ENCODE peak calls at places on chromosomes 4 and X, in five cellular contexts. C, U, G, A and M are unnamed samples.

GRCh38 chr4:107392951-107393350 is 327.1 kb downstream of the PAPSS1 start:
- DNase-seq in U (no peak), G (no peak), A (no peak), C (peak), M (no peak)

GRCh38 chr4:165656829-165657467 is 216.1 kb upstream of the TLL1 start:
- DNase-seq in U (no peak), G (no peak), C (no peak), A (no peak), M (no peak)

GRCh38 chrX:137354851-137355250 is 211.1 kb upstream of the ZIC3 start:
- DNase-seq in A (no peak), U (no peak), C (no peak), G (no peak), M (no peak)

GRCh38 chr4:165971941-165972340 is 98.9 kb downstream of the TLL1 start:
- DNase-seq in A (no peak), C (peak), U (no peak), G (no peak), M (no peak)

GRCh38 chr4:85951-86350 is 32.8 kb downstream of the ZNF595 start:
- DNase-seq in G (no peak), U (no peak), C (peak), A (no peak), M (no peak)

GRCh38 chr4:101279377-101279871 is 67.9 kb downstream of the PPP3CA start:
- DNase-seq in G (peak), U (no peak), C (peak), A (peak), M (no peak)

GRCh38 chrX:115616943-115617563 is 56.1 kb downstream of the PLS3 start:
- DNase-seq in C (peak), G (peak), U (no peak), A (peak), M (no peak)

GRCh38 chr4:146477054-146477453 is 44.7 kb downstream of the SLC10A7 start:
- DNase-seq in A (no peak), G (peak), U (no peak), C (peak), M (no peak)

GRCh38 chrX:112874140-112874539 is 33.5 kb upstream of the AMOT start:
- DNase-seq in U (no peak), A (no peak), C (no peak), G (peak), M (no peak)

GRCh38 chrX:133685806-133686205 is 270.5 kb upstream of the GPC4 start:
- DNase-seq in C (no peak), A (no peak), U (no peak), G (no peak), M (no peak)

GRCh38 chrX:119735467-119735866 is 22.9 kb upstream of the SOWAHD start:
- DNase-seq in U (no peak), C (no peak), A (no peak), G (no peak), M (no peak)

GRCh38 chrX:150446151-150446550 is 83.0 kb downstream of the MAMLD1 start:
- DNase-seq in U (no peak), G (peak), A (no peak), C (no peak), M (no peak)

GRCh38 chr4:115671581-115671980 is 558.2 kb upstream of the NDST4 start:
- DNase-seq in C (peak), G (no peak), U (no peak), A (no peak), M (no peak)

GRCh38 chr4:174485025-174485424 is 37.3 kb downstream of the HPGD start:
- DNase-seq in G (no peak), U (no peak), C (no peak), A (no peak), M (no peak)

GRCh38 chrX:48848847-48849246 is 13.4 kb upstream of the PCSK1N start:
- DNase-seq in C (no peak), A (no peak), G (no peak), U (no peak), M (no peak)

GRCh38 chrX:81316163-81316562 is 114.3 kb downstream of the SH3BGRL start:
- DNase-seq in C (peak), A (no peak), U (no peak), G (peak), M (no peak)

GRCh38 chr4:8585186-8585585 is 5.0 kb downstream of the GPR78 start:
- DNase-seq in C (no peak), U (no peak), A (no peak), G (no peak), M (no peak)

GRCh38 chr4:77819409-77819835 is 254 bp upstream of the CNOT6L start:
- DNase-seq in C (peak), A (no peak), G (peak), U (no peak), M (peak)

GRCh38 chr4:78621395-78621794 is 69.8 kb downstream of the ANXA3 start:
- DNase-seq in U (no peak), G (no peak), C (no peak), A (no peak), M (no peak)

GRCh38 chr4:173521474-173522159 is 8.4 kb downstream of the HAND2 start:
- DNase-seq in C (no peak), A (no peak), U (no peak), G (no peak), M (peak)

GRCh38 chr4:30208731-30209435 is 511.3 kb upstream of the PCDH7 start:
- DNase-seq in U (no peak), G (peak), C (peak), A (no peak), M (no peak)

GRCh38 chrX:9566150-9566621 is 101.3 kb downstream of the TBL1X start:
- DNase-seq in G (peak), C (peak), A (no peak), U (no peak), M (no peak)

GRCh38 chr4:7647932-7648812 is 213.4 kb upstream of the PSAPL1 start:
- DNase-seq in C (peak), G (peak), A (no peak), U (no peak), M (no peak)

GRCh38 chr4:7377223-7377865 is 57.4 kb downstream of the PSAPL1 start:
- DNase-seq in G (no peak), A (no peak), C (no peak), U (no peak), M (no peak)

GRCh38 chr4:137070614-137071013 is 461.7 kb downstream of the PCDH18 start:
- DNase-seq in U (no peak), G (no peak), C (no peak), A (no peak), M (no peak)

GRCh38 chr4:184475096-184475461 is 729 bp upstream of the IRF2 start:
- DNase-seq in C (no peak), U (no peak), G (peak), A (peak), M (no peak)

GRCh38 chr4:13955551-13955950 is 328.0 kb upstream of the BOD1L1 start:
- DNase-seq in A (no peak), U (no peak), G (no peak), C (no peak), M (no peak)

GRCh38 chr4:165872443-165873297 is at the start of gene TLL1:
- DNase-seq in G (peak), C (peak), A (no peak), U (no peak), M (no peak)

GRCh38 chr4:67327245-67327860 is 217.9 kb downstream of the CENPC start:
- DNase-seq in U (no peak), A (peak), C (peak), G (peak), M (no peak)

GRCh38 chr4:67333663-67334062 is 211.6 kb downstream of the CENPC start:
- DNase-seq in C (no peak), A (no peak), U (no peak), G (no peak), M (no peak)

DNA sequence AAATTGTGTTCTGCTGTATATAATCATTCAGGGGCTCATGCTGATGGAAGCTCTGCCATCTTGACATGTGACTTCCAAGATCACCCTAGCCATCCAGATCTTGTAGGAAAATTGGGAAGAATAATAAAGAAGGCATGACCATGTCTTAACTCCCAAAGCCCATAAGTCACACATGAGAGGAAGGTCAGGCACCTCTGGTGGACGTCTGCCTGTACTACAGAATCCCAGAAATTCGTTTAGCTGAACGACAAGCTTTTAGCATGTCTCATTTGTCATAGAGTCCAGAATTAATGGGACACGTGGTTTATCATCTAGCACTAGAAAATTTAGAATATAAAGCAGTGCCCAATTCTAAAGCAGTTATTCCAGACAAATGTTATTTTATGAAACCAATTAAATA is 212.7 kb downstream of the CENPC start:
- DNase-seq in G (peak), U (no peak), C (no peak), A (peak), M (no peak)
- TF ChIP-seq CTCF in G (peak), U (no peak), C (peak), A (peak), M (peak)

GRCh38 chr4:34878961-34879360 is 1365.4 kb downstream of the ARAP2 start:
- DNase-seq in C (no peak), U (no peak), G (no peak), A (no peak), M (no peak)
- TF ChIP-seq CTCF in C (no peak), U (no peak), G (no peak), A (no peak), M (no peak)

DNA sequence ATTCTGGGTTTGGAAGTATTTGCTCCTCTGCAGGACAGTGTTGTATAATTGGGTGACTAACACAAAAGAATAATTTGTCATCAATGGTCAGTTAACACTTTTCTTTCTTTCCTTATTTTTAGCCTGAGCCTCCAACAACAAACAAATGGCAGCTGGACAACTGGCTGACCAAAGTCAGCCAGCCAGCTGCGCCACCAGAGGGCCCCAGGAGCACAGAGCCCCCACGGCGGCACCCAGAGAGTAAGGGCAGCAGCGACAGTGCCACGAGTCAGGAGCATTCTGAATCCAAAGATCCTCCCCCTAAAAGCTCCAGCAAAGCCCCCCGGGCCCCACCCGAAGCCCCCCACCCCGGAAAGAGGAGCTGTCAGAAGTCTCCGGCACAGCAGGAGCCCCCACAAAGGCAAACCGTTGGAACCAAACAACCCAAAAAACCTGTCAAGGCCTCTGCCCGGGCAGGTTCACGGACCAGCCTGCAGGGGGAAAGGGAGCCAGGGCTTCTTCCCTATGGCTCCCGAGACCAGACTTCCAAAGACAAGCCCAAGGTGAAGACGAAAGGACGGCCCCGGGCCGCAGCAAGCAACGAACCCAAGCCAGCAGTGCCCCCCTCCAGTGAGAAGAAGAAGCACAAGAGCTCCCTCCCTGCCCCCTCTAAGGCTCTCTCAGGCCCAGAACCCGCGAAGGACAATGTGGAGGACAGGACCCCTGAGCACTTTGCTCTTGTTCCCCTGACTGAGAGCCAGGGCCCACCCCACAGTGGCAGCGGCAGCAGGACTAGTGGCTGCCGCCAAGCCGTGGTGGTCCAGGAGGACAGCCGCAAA is 106.0 kb downstream of the KLHL8 start:
- DNase-seq in A (no peak), U (no peak), G (no peak), C (no peak), M (no peak)
- TF ChIP-seq CTCF in A (no peak), U (no peak), G (no peak), C (peak), M (no peak)

DNA sequence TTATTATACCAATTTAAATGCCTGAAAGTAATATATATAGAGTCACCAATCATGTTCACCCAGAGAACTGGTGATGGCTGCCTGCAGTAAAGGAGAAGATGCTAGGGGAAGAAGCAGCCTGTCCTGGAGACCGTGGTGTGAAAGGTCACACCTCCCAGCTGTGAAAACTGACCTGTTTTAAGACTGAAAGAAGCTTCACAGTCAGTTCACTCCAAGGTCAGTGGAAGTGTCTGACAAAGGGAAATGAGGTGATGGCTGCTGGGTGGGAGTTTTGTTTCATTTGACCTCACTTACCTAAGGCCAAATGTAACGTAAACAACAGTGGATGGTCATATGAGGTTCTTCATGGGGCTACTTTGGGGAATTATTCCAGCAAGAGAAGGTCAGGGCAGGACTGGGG is 352.1 kb upstream of the GATB start:
- DNase-seq in G (no peak), U (no peak), A (peak), C (no peak), M (no peak)
- TF ChIP-seq CTCF in G (no peak), U (no peak), A (no peak), C (no peak), M (no peak)

GRCh38 chr4:39255916-39256315 is 73.6 kb downstream of the WDR19 start:
- DNase-seq in C (no peak), G (peak), A (no peak), U (no peak), M (no peak)

GRCh38 chr4:39256436-39256835 is 74.1 kb downstream of the WDR19 start:
- DNase-seq in G (peak), U (no peak), C (peak), A (no peak), M (no peak)

GRCh38 chr4:39259571-39260330 is 77.4 kb downstream of the WDR19 start:
- DNase-seq in U (no peak), G (peak), C (peak), A (no peak), M (no peak)

GRCh38 chr4:39255266-39255665 is 72.9 kb downstream of the WDR19 start:
- DNase-seq in C (peak), A (no peak), U (no peak), G (peak), M (no peak)
- TF ChIP-seq CTCF in C (peak), A (no peak), U (no peak), G (peak), M (peak)